ENCODE peak calls at places on chromosome X, in nine cellular contexts. B is activated T-cell treated with anti-CD3 and anti-CD28 coated beads for 1 hour; U is EH; I is NCI-H1092; Q is glutamatergic neuron; Z is pancreas; R is iris pigment epithelial cell; O is central memory CD4-positive, alpha-beta T cell; L is fibroblast of the aortic adventitia. V is an unnamed sample.

GRCh38 chrX:154751121-154751668 is 318 bp upstream of the GAB3 start:
- DNase-seq in L (no peak), Q (no peak), R (no peak), Z (no peak), U (no peak), B (no peak), O (peak), I (no peak), V (no peak)

GRCh38 chrX:100615015-100615414 is 21.6 kb downstream of the TSPAN6 start:
- DNase-seq in U (peak), R (peak), L (peak), I (no peak), B (no peak), O (no peak), Z (no peak), Q (no peak), V (no peak)

GRCh38 chrX:109624641-109625311 is at the start of gene KCNE5:
- DNase-seq in Q (peak), Z (peak), I (no peak), B (no peak), L (no peak), O (no peak), U (no peak), R (no peak), V (peak)

GRCh38 chrX:50618788-50619558 is 148.3 kb upstream of the DGKK start:
- DNase-seq in R (peak), I (no peak), Z (no peak), Q (no peak), L (peak), U (no peak), B (no peak), O (no peak), V (no peak)

GRCh38 chrX:138034136-138034535 is 468.2 kb downstream of the ZIC3 start:
- DNase-seq in O (no peak), Q (no peak), I (peak), L (no peak), Z (no peak), U (no peak), R (peak), B (no peak), V (no peak)

GRCh38 chrX:2701600-2701999 is 10.5 kb downstream of the CD99 start:
- DNase-seq in Z (no peak), U (no peak), B (no peak), L (no peak), I (no peak), Q (no peak), O (no peak), R (no peak), V (no peak)

GRCh38 chrX:10597871-10598270 is 22.5 kb downstream of the MID1 start:
- DNase-seq in I (peak), Q (peak), R (peak), B (no peak), L (no peak), O (no peak), U (peak), Z (no peak), V (no peak)

GRCh38 chrX:56248492-56248891 is 16.3 kb downstream of the KLF8 start:
- DNase-seq in L (peak), R (peak), Z (peak), Q (peak), U (peak), B (peak), O (peak), I (no peak), V (peak)

GRCh38 chrX:87409113-87409841 is 108.3 kb upstream of the KLHL4 start:
- DNase-seq in I (no peak), U (no peak), Q (no peak), Z (peak), B (no peak), R (peak), L (peak), O (no peak), V (no peak)

GRCh38 chrX:30888526-30889146 is 418 bp downstream of the TAB3 start:
- DNase-seq in I (no peak), O (peak), U (peak), Q (no peak), R (no peak), B (peak), Z (no peak), L (peak), V (no peak)

GRCh38 chrX:9586992-9587392 is 122.1 kb downstream of the TBL1X start:
- DNase-seq in B (no peak), Z (no peak), I (no peak), L (no peak), R (no peak), Q (peak), O (no peak), U (no peak), V (no peak)

GRCh38 chrX:20244936-20245335 is 21.8 kb downstream of the RPS6KA3 start:
- DNase-seq in Z (no peak), L (peak), R (no peak), I (no peak), B (no peak), U (peak), Q (no peak), O (no peak), V (no peak)

GRCh38 chrX:638482-639131 is 8.0 kb downstream of the SHOX start:
- DNase-seq in L (no peak), B (no peak), I (no peak), Z (no peak), U (peak), R (no peak), O (no peak), Q (no peak), V (no peak)

GRCh38 chrX:37409278-37409677 is 60.1 kb downstream of the PRRG1 start:
- DNase-seq in O (no peak), I (no peak), L (no peak), U (no peak), Z (no peak), Q (no peak), B (no peak), R (peak), V (no peak)

GRCh38 chrX:80812176-80812575 is 2.5 kb upstream of the BRWD3 start:
- DNase-seq in U (peak), O (peak), I (no peak), Q (peak), L (peak), R (peak), B (peak), Z (no peak), V (no peak)

GRCh38 chrX:38870386-38870895 is 69.2 kb downstream of the MID1IP1 start:
- DNase-seq in L (no peak), Z (no peak), U (no peak), R (no peak), O (no peak), I (no peak), Q (no peak), B (no peak), V (no peak)

GRCh38 chrX:100207331-100208024 is 202.6 kb downstream of the PCDH19 start:
- DNase-seq in B (no peak), L (no peak), R (no peak), U (no peak), Z (no peak), I (no peak), Q (no peak), O (no peak), V (peak)

GRCh38 chrX:56029691-56030090 is 202.5 kb upstream of the KLF8 start:
- DNase-seq in U (no peak), Z (no peak), R (no peak), O (no peak), I (no peak), Q (no peak), L (no peak), B (no peak), V (no peak)

GRCh38 chrX:128518508-128518907 is 466.3 kb upstream of the ACTRT1 start:
- DNase-seq in U (no peak), O (no peak), B (no peak), I (peak), Z (no peak), Q (no peak), L (peak), R (peak), V (no peak)

GRCh38 chrX:7062276-7062675 is 85.2 kb upstream of the STS start:
- DNase-seq in R (peak), U (peak), B (no peak), L (peak), Z (no peak), I (no peak), O (no peak), Q (no peak), V (no peak)

GRCh38 chrX:65576160-65576559 is 41.6 kb upstream of the LAS1L start:
- DNase-seq in R (no peak), O (no peak), I (no peak), U (no peak), L (no peak), Q (no peak), B (no peak), Z (no peak), V (no peak)

GRCh38 chrX:111283446-111283845 is 13.2 kb upstream of the CAPN6 start:
- DNase-seq in O (no peak), R (no peak), L (no peak), U (no peak), I (no peak), B (no peak), Q (no peak), Z (no peak), V (no peak)

GRCh38 chrX:10021461-10022272 is 54.5 kb downstream of the CLDN34 start:
- DNase-seq in L (peak), B (no peak), U (peak), I (no peak), R (peak), O (no peak), Q (no peak), Z (no peak), V (no peak)

GRCh38 chrX:141839856-141840255 is 1.7 kb downstream of the MAGEC3 start:
- DNase-seq in Z (no peak), O (no peak), I (no peak), B (no peak), R (peak), L (no peak), U (peak), Q (no peak), V (no peak)

GRCh38 chrX:24900234-24900633 is 115.5 kb downstream of the ARX start:
- DNase-seq in L (no peak), B (no peak), O (no peak), Q (no peak), I (no peak), U (no peak), Z (no peak), R (no peak), V (no peak)

GRCh38 chrX:47170861-47171692 is 22.6 kb upstream of the UBA1 start:
- DNase-seq in L (no peak), Z (peak), Q (no peak), I (no peak), U (no peak), R (no peak), O (no peak), B (no peak), V (no peak)

GRCh38 chrX:426881-427280 is 40.2 kb upstream of the PPP2R3B start:
- DNase-seq in O (no peak), B (no peak), L (no peak), R (peak), Z (no peak), U (peak), I (no peak), Q (no peak), V (no peak)

GRCh38 chrX:8688776-8689175 is 43.2 kb downstream of the ANOS1 start:
- DNase-seq in U (no peak), L (no peak), Z (no peak), O (no peak), Q (no peak), B (no peak), I (no peak), R (no peak), V (no peak)

GRCh38 chrX:1205681-1206611 is 6.5 kb downstream of the CRLF2 start:
- DNase-seq in I (no peak), L (peak), B (no peak), O (peak), R (peak), Q (no peak), U (peak), Z (no peak), V (peak)

GRCh38 chrX:2546496-2546895 is 45.7 kb upstream of the DHRSX start:
- DNase-seq in R (no peak), Z (no peak), B (no peak), I (no peak), Q (no peak), U (no peak), O (no peak), L (no peak), V (no peak)

GRCh38 chrX:150310417-150310816 is 52.7 kb upstream of the MAMLD1 start:
- DNase-seq in O (no peak), I (no peak), L (no peak), Q (no peak), B (no peak), R (no peak), U (no peak), Z (no peak), V (no peak)

V was measured in nephron progenitor cell.